ENCODE peak calls at places on chromosomes 3 and 15, in eight cellular contexts. U, P, C, F, G, B, I and Q are unnamed samples.

GRCh38 chr3:103002447-103002846 is 567.6 kb downstream of the ZPLD1 start:
- DNase-seq in B (no peak), G (no peak), I (peak), C (no peak), U (no peak), F (no peak), P (no peak), Q (peak)

GRCh38 chr3:55481067-55481917 is 5.8 kb downstream of the WNT5A start:
- DNase-seq in F (no peak), U (no peak), B (no peak), I (no peak), C (no peak), G (peak), P (no peak), Q (no peak)

GRCh38 chr15:72782993-72783562 is 480 bp downstream of the ADPGK start:
- DNase-seq in B (no peak), G (no peak), P (peak), F (no peak), C (no peak), U (no peak), I (no peak), Q (no peak)

GRCh38 chr3:54859204-54859603 is 68.7 kb downstream of the LRTM1 start:
- DNase-seq in U (no peak), P (no peak), F (no peak), I (no peak), C (no peak), B (no peak), G (no peak), Q (no peak)

GRCh38 chr3:132380979-132381944 is 36.0 kb upstream of the DNAJC13 start:
- DNase-seq in I (no peak), P (no peak), B (no peak), U (no peak), G (no peak), C (no peak), F (no peak), Q (no peak)

GRCh38 chr3:151584603-151585002 is 123.7 kb upstream of the IGSF10 start:
- DNase-seq in C (no peak), I (no peak), F (no peak), B (no peak), U (no peak), G (no peak), P (no peak), Q (no peak)

GRCh38 chr15:89489376-89489775 is 7.0 kb downstream of the RHCG start:
- DNase-seq in U (no peak), C (no peak), P (no peak), I (no peak), B (no peak), F (no peak), G (no peak), Q (no peak)

GRCh38 chr3:27675287-27675686 is 46.8 kb downstream of the EOMES start:
- DNase-seq in B (no peak), P (no peak), C (no peak), U (no peak), I (peak), F (no peak), G (no peak), Q (no peak)

GRCh38 chr15:84731774-84732173 is 15.8 kb upstream of the SEC11A start:
- DNase-seq in F (no peak), P (no peak), U (no peak), G (no peak), I (no peak), C (no peak), B (no peak), Q (no peak)

GRCh38 chr3:157347577-157348303 is 88.9 kb upstream of the PTX3 start:
- DNase-seq in B (no peak), U (no peak), G (no peak), C (no peak), I (no peak), F (no peak), P (no peak), Q (no peak)

GRCh38 chr15:28100516-28101195 is 1.5 kb upstream of the OCA2 start:
- DNase-seq in I (no peak), P (no peak), F (no peak), G (no peak), U (no peak), B (no peak), C (no peak), Q (no peak)